ENCODE peak calls at places on chromosome 19, in four cellular contexts. D, A, U and N are unnamed samples.

GRCh38 chr19:9869008-9869617 is 34.0 kb downstream of the PIN1 start:
- DNase-seq in A (no peak), D (no peak), U (no peak), N (no peak)

GRCh38 chr19:57068921-57069697 is 50.7 kb upstream of the USP29 start:
- DNase-seq in U (no peak), A (no peak), D (no peak), N (no peak)

GRCh38 chr19:4369109-4369887 is 25.9 kb downstream of the MPND start:
- DNase-seq in U (peak), A (peak), D (peak), N (peak)

GRCh38 chr19:18419195-18419698 is at the start of gene SSBP4:
- DNase-seq in D (peak), A (peak), U (peak), N (peak)

GRCh38 chr19:38634757-38635482 is 12.5 kb upstream of the ACTN4 start:
- DNase-seq in U (peak), A (peak), D (peak), N (peak)

GRCh38 chr19:41615207-41615606 is 11.7 kb downstream of the CEACAM4 start:
- DNase-seq in A (no peak), U (no peak), D (no peak), N (no peak)

GRCh38 chr19:35048911-35049411 is 7.4 kb downstream of the HPN start:
- DNase-seq in U (no peak), A (peak), D (no peak), N (no peak)

GRCh38 chr19:6720369-6721112 is at the start of gene C3:
- DNase-seq in U (peak), A (peak), D (peak), N (no peak)

GRCh38 chr19:2051771-2052704 is 994 bp upstream of the MKNK2 start:
- DNase-seq in A (peak), D (no peak), U (no peak), N (peak)

GRCh38 chr19:46715620-46716012 is 1.3 kb downstream of the PRKD2 start:
- DNase-seq in D (no peak), U (no peak), A (no peak), N (no peak)

GRCh38 chr19:4700573-4700970 is 23.1 kb downstream of the DPP9 start:
- DNase-seq in A (no peak), U (no peak), D (no peak), N (no peak)

GRCh38 chr19:39237200-39238184 is 7.3 kb downstream of the IFNL3 start:
- DNase-seq in U (no peak), D (no peak), A (no peak), N (peak)

GRCh38 chr19:48624791-48625723 is 5.8 kb downstream of the SPHK2 start:
- DNase-seq in U (no peak), A (no peak), D (no peak), N (peak)

GRCh38 chr19:20271215-20271926 is 104.4 kb downstream of the ZNF486 start:
- DNase-seq in D (no peak), A (no peak), U (no peak), N (no peak)

GRCh38 chr19:45451181-45451849 is 16.5 kb upstream of the FOSB start:
- DNase-seq in U (no peak), D (no peak), A (no peak), N (peak)

GRCh38 chr19:46574533-46574932 is 26.6 kb upstream of the CALM3 start:
- DNase-seq in A (no peak), U (no peak), D (no peak), N (no peak)

GRCh38 chr19:43726736-43727592 is 11.1 kb downstream of the IRGC start:
- DNase-seq in D (no peak), A (peak), U (no peak), N (no peak)

GRCh38 chr19:43438291-43439162 is 23.8 kb downstream of the TEX101 start:
- DNase-seq in D (no peak), U (peak), A (peak), N (no peak)

GRCh38 chr19:57850553-57851017 is 926 bp downstream of the ZNF587 start:
- DNase-seq in A (peak), D (no peak), U (no peak), N (no peak)

GRCh38 chr19:14559916-14560775 is 11.7 kb downstream of the NDUFB7 start:
- DNase-seq in A (peak), D (no peak), U (no peak), N (no peak)